ENCODE peak calls at places on chromosomes 2 and 18, in five cellular contexts. A, U, Y, P and M are unnamed samples.
A peak's percentile ranks its signal among the peaks of the same experiment; 100 is the strongest.

GRCh38 chr18:64974378-64975125 is 776.3 kb upstream of the CDH7 start:
- DNase-seq in A (no peak), U (no peak), Y (no peak), P (no peak), M (no peak)

GRCh38 chr2:144513388-144514100 is 6.4 kb downstream of the ZEB2 start:
- DNase-seq in A (peak; percentile 88), U (no peak), Y (no peak), P (no peak), M (peak; percentile 86)

GRCh38 chr18:62925031-62925688 is 209.8 kb downstream of the PHLPP1 start:
- DNase-seq in A (peak; percentile 58), U (no peak), Y (no peak), P (no peak), M (no peak)

GRCh38 chr18:37176307-37176934 is 347.5 kb downstream of the KIAA1328 start:
- DNase-seq in A (no peak), U (no peak), Y (no peak), P (no peak), M (peak; percentile 30)

GRCh38 chr2:118371500-118371899 is 283.2 kb downstream of the INSIG2 start:
- DNase-seq in A (peak; percentile 24), U (no peak), Y (peak; percentile 8), P (peak; percentile 2), M (peak; percentile 71)

GRCh38 chr2:86038291-86039081 is 67.2 kb downstream of the POLR1A start:
- DNase-seq in A (peak; percentile 13), U (no peak), Y (peak; percentile 80), P (no peak), M (peak; percentile 66)

GRCh38 chr18:49812321-49813070 is 837 bp downstream of the ACAA2 start:
- DNase-seq in A (peak; percentile 8), U (no peak), Y (no peak), P (no peak), M (peak; percentile 69)

GRCh38 chr2:241558532-241559488 is at the start of gene BOK:
- DNase-seq in A (peak; percentile 89), U (peak; percentile 59), Y (peak; percentile 25), P (peak; percentile 29), M (peak; percentile 90)

GRCh38 chr18:41077076-41077475 is 878.0 kb upstream of the PIK3C3 start:
- DNase-seq in A (no peak), U (no peak), Y (no peak), P (no peak), M (no peak)

GRCh38 chr18:56298935-56299334 is 339.5 kb downstream of the TXNL1 start:
- DNase-seq in A (peak; percentile 77), U (peak; percentile 27), Y (no peak), P (no peak), M (peak; percentile 35)

GRCh38 chr2:70042246-70042645 is 45.0 kb upstream of the PCBP1 start:
- DNase-seq in A (no peak), U (no peak), Y (no peak), P (no peak), M (no peak)

GRCh38 chr2:218857371-218858137 is 2.1 kb upstream of the WNT6 start:
- DNase-seq in A (no peak), U (no peak), Y (no peak), P (no peak), M (no peak)

GRCh38 chr2:119730598-119731278 is 29.0 kb upstream of the PTPN4 start:
- DNase-seq in A (no peak), U (no peak), Y (no peak), P (no peak), M (peak; percentile 19)

GRCh38 chr2:86337235-86338099 is at the start of gene REEP1:
- DNase-seq in A (peak; percentile 30), U (no peak), Y (peak; percentile 41), P (no peak), M (peak; percentile 60)

GRCh38 chr2:105403785-105404698 is 5.2 kb upstream of the FHL2 start:
- DNase-seq in A (peak; percentile 98), U (no peak), Y (no peak), P (no peak), M (peak; percentile 95)

GRCh38 chr18:3623769-3624545 is 174.0 kb downstream of the TGIF1 start:
- DNase-seq in A (peak; percentile 97), U (peak; percentile 74), Y (peak; percentile 38), P (no peak), M (peak; percentile 98)

GRCh38 chr18:29321561-29321960 is 1144.6 kb upstream of the CDH2 start:
- DNase-seq in A (no peak), U (no peak), Y (no peak), P (no peak), M (no peak)

GRCh38 chr2:64748147-64748546 is 94.4 kb upstream of the SERTAD2 start:
- DNase-seq in A (no peak), U (no peak), Y (no peak), P (no peak), M (no peak)

GRCh38 chr2:85215074-85216050 is 82.2 kb downstream of the TCF7L1 start:
- DNase-seq in A (peak; percentile 57), U (no peak), Y (no peak), P (no peak), M (peak; percentile 97)

GRCh38 chr2:108409768-108410167 is 32.0 kb downstream of the SULT1C4 start:
- DNase-seq in A (peak; percentile 72), U (no peak), Y (no peak), P (no peak), M (peak; percentile 48)

GRCh38 chr2:46815121-46815802 is 100.3 kb downstream of the MCFD2 start:
- DNase-seq in A (no peak), U (no peak), Y (no peak), P (peak; percentile 36), M (no peak)

GRCh38 chr2:230900336-230900995 is 24.6 kb downstream of the GPR55 start:
- DNase-seq in A (no peak), U (no peak), Y (no peak), P (no peak), M (no peak)

GRCh38 chr18:76968073-76968472 is 145.7 kb downstream of the ZNF236 start:
- DNase-seq in A (no peak), U (no peak), Y (no peak), P (no peak), M (no peak)

GRCh38 chr2:163692081-163692480 is 43.7 kb downstream of the FIGN start:
- DNase-seq in A (no peak), U (no peak), Y (no peak), P (no peak), M (no peak)

GRCh38 chr2:105977212-105977611 is 216.9 kb downstream of the UXS1 start:
- DNase-seq in A (peak; percentile 89), U (no peak), Y (no peak), P (no peak), M (peak; percentile 50)